ENCODE peak calls at places on chromosomes 3 and 15, in eight cellular contexts. B is sigmoid colon; L is transverse colon; M is BE2C; V is uterus; C is effector memory CD4-positive, alpha-beta T cell; Y is HCT116; W is CD4-positive, alpha-beta memory T cell. R is an unnamed sample.
A peak's percentile ranks its signal among the peaks of the same experiment; 100 is the strongest.

GRCh38 chr15:25846377-25846776 is 16.8 kb downstream of the ATP10A start:
- DNase-seq in C (peak; percentile 35), L (no peak), Y (no peak), M (no peak), B (no peak), W (peak; percentile 56), V (no peak), R (no peak)

GRCh38 chr3:12416731-12417130 is 67.5 kb upstream of the TSEN2 start:
- DNase-seq in Y (no peak), W (no peak), B (no peak), L (no peak), C (no peak), M (no peak), V (no peak), R (no peak)

GRCh38 chr3:117444175-117444574 is 734.6 kb downstream of the TUSC7 start:
- DNase-seq in Y (no peak), L (no peak), W (no peak), C (no peak), V (no peak), B (no peak), M (no peak), R (no peak)

GRCh38 chr3:136733317-136733833 is 18.8 kb downstream of the STAG1 start:
- DNase-seq in M (no peak), C (no peak), L (no peak), V (no peak), B (no peak), W (no peak), Y (no peak), R (no peak)

GRCh38 chr15:55687792-55688191 is 55.2 kb downstream of the PRTG start:
- DNase-seq in L (no peak), Y (no peak), V (no peak), M (no peak), B (no peak), W (no peak), C (no peak), R (no peak)

GRCh38 chr3:61425356-61425755 is 136.0 kb upstream of the PTPRG start:
- DNase-seq in V (no peak), W (no peak), Y (no peak), B (no peak), C (no peak), L (no peak), M (no peak), R (no peak)

GRCh38 chr3:30637310-30638227 is 31.2 kb downstream of the TGFBR2 start:
- DNase-seq in C (no peak), V (no peak), W (no peak), Y (no peak), L (no peak), B (no peak), M (no peak), R (no peak)

GRCh38 chr15:39242345-39242744 is 338.5 kb upstream of the THBS1 start:
- DNase-seq in Y (no peak), C (no peak), L (no peak), M (no peak), V (no peak), B (no peak), W (no peak), R (no peak)

GRCh38 chr15:68078365-68078764 is 24.2 kb downstream of the PIAS1 start:
- DNase-seq in C (no peak), B (no peak), Y (no peak), W (no peak), L (no peak), M (no peak), V (no peak), R (no peak)

GRCh38 chr3:64595253-64595694 is 92.5 kb downstream of the ADAMTS9 start:
- DNase-seq in M (no peak), B (peak; percentile 87), L (peak; percentile 16), V (peak; percentile 65), C (no peak), Y (no peak), W (no peak), R (no peak)

GRCh38 chr3:260911-261310 is 64.3 kb downstream of the CHL1 start:
- DNase-seq in B (no peak), M (no peak), C (no peak), L (no peak), W (no peak), V (no peak), Y (no peak), R (no peak)

GRCh38 chr15:71448688-71449114 is 333.4 kb downstream of the THSD4 start:
- DNase-seq in C (no peak), B (no peak), W (no peak), Y (peak; percentile 56), L (peak; percentile 22), V (peak; percentile 61), M (peak; percentile 54), R (no peak)

GRCh38 chr3:139300416-139300815 is 43.4 kb upstream of the MRPS22 start:
- DNase-seq in M (no peak), B (no peak), L (no peak), W (no peak), C (no peak), Y (no peak), V (no peak), R (no peak)

GRCh38 chr3:139301654-139302053 is 42.2 kb upstream of the MRPS22 start:
- DNase-seq in Y (no peak), B (no peak), C (no peak), L (no peak), V (no peak), M (no peak), W (no peak), R (no peak)

GRCh38 chr3:139302084-139302800 is 41.6 kb upstream of the MRPS22 start:
- DNase-seq in L (no peak), V (peak; percentile 39), M (no peak), B (no peak), Y (peak; percentile 89), C (no peak), W (no peak), R (no peak)

GRCh38 chr3:139302801-139303113 is 41.1 kb upstream of the MRPS22 start:
- DNase-seq in C (no peak), L (no peak), W (no peak), V (no peak), B (no peak), Y (no peak), M (no peak), R (no peak)

GRCh38 chr3:139301183-139301582 is 42.6 kb upstream of the MRPS22 start:
- DNase-seq in Y (no peak), C (no peak), V (no peak), B (no peak), W (no peak), L (no peak), M (no peak), R (no peak)
- H3K4me1 ChIP-seq in Y (peaks cover 96% of the 10 kb centered on the region), C (no peaks in the 10 kb centered on the region), V (no peaks in the 10 kb centered on the region), B (no peaks in the 10 kb centered on the region), W (no peaks in the 10 kb centered on the region), L (no peaks in the 10 kb centered on the region), M (no peaks in the 10 kb centered on the region), R (no peaks in the 10 kb centered on the region)

GRCh38 chr15:59398220-59398619 is 25.5 kb upstream of the MYO1E start:
- DNase-seq in L (no peak), W (no peak), C (no peak), M (no peak), Y (no peak), V (no peak), B (no peak), R (no peak)

GRCh38 chr15:59400103-59400813 is 27.6 kb upstream of the MYO1E start:
- DNase-seq in M (no peak), B (no peak), C (no peak), W (no peak), Y (no peak), L (no peak), V (no peak), R (no peak)

GRCh38 chr15:59405079-59405478 is 32.4 kb upstream of the MYO1E start:
- DNase-seq in C (no peak), W (no peak), V (no peak), L (peak; percentile 35), Y (no peak), B (no peak), M (no peak), R (no peak)

GRCh38 chr15:59399465-59400102 is 26.9 kb upstream of the MYO1E start:
- DNase-seq in C (no peak), Y (no peak), W (no peak), M (no peak), B (no peak), L (peak; percentile 26), V (no peak), R (no peak)

DNA sequence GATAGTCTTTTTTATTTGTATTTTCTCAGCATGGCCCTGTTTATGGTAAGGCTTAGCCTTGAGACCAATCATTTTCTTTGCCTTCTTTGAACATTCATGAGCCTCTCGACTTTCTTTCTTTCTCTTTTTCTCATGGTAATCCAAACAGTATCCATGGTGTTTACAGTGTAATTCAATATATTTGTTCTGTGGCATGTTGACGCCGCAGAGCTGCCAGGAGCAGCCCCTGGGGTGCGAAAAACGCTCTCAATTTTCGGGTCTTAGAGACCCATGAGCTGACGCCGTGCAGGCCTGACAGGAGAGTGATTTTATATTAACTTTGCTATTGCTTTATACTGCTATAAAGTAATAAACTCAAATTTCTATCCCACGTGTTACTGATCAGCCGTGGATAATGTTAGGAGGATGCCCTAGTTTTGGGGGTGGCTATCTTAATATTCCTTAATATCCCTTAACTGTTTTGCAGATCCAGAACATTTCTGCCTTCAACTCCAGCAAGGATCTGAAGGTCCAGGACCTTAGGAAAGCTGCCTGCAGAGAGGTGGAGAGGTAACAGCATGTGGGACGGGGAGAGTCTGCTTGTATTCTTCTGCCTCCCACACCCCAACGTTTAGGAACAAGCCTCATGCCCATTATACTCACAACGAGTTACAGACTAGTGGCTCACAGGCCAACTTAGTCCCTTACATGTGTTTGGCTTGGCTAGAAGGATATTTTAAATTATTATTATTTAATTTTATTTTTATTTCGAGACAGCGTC is 29.3 kb upstream of the MYO1E start:
- DNase-seq in L (peak; percentile 30), W (no peak), Y (no peak), V (no peak), B (no peak), C (no peak), M (no peak), R (no peak)
- H3K4me1 ChIP-seq in L (no peaks in the 10 kb centered on the region), W (no peaks in the 10 kb centered on the region), Y (no peaks in the 10 kb centered on the region), V (no peaks in the 10 kb centered on the region), B (no peaks in the 10 kb centered on the region), C (no peaks in the 10 kb centered on the region), M (no peaks in the 10 kb centered on the region), R (no peaks in the 10 kb centered on the region)

DNA sequence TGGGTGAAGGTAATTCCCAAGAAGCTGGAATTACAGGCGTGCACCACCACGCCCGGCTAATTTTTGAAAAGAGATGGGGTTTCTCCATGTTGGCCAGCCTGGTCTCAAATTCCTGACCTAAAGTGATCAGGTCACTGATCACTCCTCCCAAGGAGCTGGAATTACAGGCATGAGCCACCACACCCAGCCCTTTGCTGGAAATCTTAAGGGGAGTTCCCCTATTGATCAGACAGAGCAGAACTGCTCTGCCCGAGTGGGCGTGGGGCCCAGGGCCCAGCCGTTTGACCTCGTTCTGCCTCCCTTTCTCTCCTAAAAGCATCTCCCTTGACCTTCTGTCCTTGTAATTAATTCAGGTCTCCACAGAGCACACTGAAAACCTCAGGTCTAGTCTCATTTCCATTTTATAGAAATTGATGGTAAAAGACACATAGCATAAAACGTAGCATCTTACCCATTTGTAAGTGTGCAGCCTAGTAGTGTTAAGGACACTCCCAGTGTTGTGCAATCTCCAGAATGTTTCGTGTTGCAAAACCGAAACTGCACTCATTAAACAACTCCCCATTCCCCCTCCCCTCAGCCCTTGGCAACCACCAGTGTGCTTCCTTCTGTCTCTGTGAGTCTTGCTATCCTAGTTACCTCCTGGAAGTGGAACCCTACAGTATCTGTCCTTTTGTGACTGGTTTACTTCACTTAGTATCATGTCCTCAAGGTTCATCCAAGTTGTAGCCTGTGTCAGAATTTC is 89.3 kb downstream of the SLCO3A1 start:
- DNase-seq in W (peak; percentile 45), Y (peak; percentile 28), C (no peak), V (peak; percentile 92), M (no peak), B (peak; percentile 94), L (peak; percentile 84), R (peak; percentile 74)
- H3K4me1 ChIP-seq in W (peaks cover 48% of the 10 kb centered on the region), Y (peaks cover 38% of the 10 kb centered on the region), C (peaks cover 35% of the 10 kb centered on the region), V (peaks cover 6% of the 10 kb centered on the region), M (peaks cover 26% of the 10 kb centered on the region), B (peaks cover 28% of the 10 kb centered on the region), L (peaks cover 9% of the 10 kb centered on the region), R (peaks cover 36% of the 10 kb centered on the region)

GRCh38 chr3:129560931-129561594 is 18.1 kb downstream of the H1-8 start:
- DNase-seq in C (no peak), W (no peak), V (peak; percentile 88), M (peak; percentile 90), L (peak; percentile 57), Y (no peak), B (peak; percentile 92), R (no peak)
- H3K4me1 ChIP-seq in C (no peaks in the 10 kb centered on the region), W (no peaks in the 10 kb centered on the region), V (peaks cover 7% of the 10 kb centered on the region), M (peaks cover 46% of the 10 kb centered on the region), L (peaks cover 10% of the 10 kb centered on the region), Y (no peaks in the 10 kb centered on the region), B (peaks cover 52% of the 10 kb centered on the region), R (no peaks in the 10 kb centered on the region)

R was measured in CD4-positive, CD25-positive, alpha-beta regulatory T cell.